ENCODE peak calls at places on chromosomes 5 and 9, in five cellular contexts. F is activated naive CD8-positive, alpha-beta T cell treated with anti-CD3 and anti-CD28 coated beads, Interleukin-2, amount 50 U/mL, for 24 hours; E is naive thymus-derived CD8-positive, alpha-beta T cell; J is EH; W is MV-4-11. B is an unnamed sample.

GRCh38 chr5:129541648-129542251 is 81.7 kb downstream of the ADAMTS19 start:
- DNase-seq in W (no peak), E (no peak), F (no peak), J (peak), B (peak)

GRCh38 chr9:91181541-91181940 is 180.2 kb downstream of the AUH start:
- DNase-seq in J (no peak), E (no peak), W (no peak), F (no peak), B (no peak)

GRCh38 chr9:127928232-127929043 is 2.1 kb downstream of the PIP5KL1 start:
- DNase-seq in W (no peak), E (no peak), F (no peak), J (peak), B (no peak)

GRCh38 chr5:164184158-164184557 is 678.7 kb downstream of the MAT2B start:
- DNase-seq in W (no peak), J (no peak), F (no peak), E (no peak), B (no peak)

GRCh38 chr9:84974258-84974657 is 304.7 kb downstream of the NTRK2 start:
- DNase-seq in E (no peak), J (no peak), F (no peak), W (no peak), B (no peak)

GRCh38 chr5:10704949-10705621 is 55.9 kb downstream of the DAP start:
- DNase-seq in F (no peak), W (peak), J (peak), E (no peak), B (no peak)

GRCh38 chr9:69303331-69303730 is 21.7 kb upstream of the ENTREP1 start:
- DNase-seq in J (no peak), F (no peak), E (no peak), W (no peak), B (no peak)

GRCh38 chr9:29044959-29045358 is 1471.7 kb upstream of the C9orf72 start:
- DNase-seq in F (no peak), W (no peak), E (no peak), J (no peak), B (no peak)

GRCh38 chr5:108818613-108819272 is 71.0 kb downstream of the FER start:
- DNase-seq in E (no peak), W (peak), F (no peak), J (peak), B (no peak)

GRCh38 chr9:23447166-23447565 is 378.9 kb downstream of the ELAVL2 start:
- DNase-seq in J (no peak), F (no peak), E (no peak), W (no peak), B (no peak)

GRCh38 chr5:136722086-136722485 is 356.7 kb upstream of the TRPC7 start:
- DNase-seq in W (no peak), J (no peak), E (no peak), F (no peak), B (no peak)

GRCh38 chr5:24788829-24789509 is 144.2 kb upstream of the CDH10 start:
- DNase-seq in E (no peak), W (no peak), J (peak), F (no peak), B (peak)

GRCh38 chr5:17123010-17123409 is 94.4 kb upstream of the BASP1 start:
- DNase-seq in W (no peak), E (no peak), F (no peak), J (peak), B (no peak)

GRCh38 chr5:96718635-96719077 is 56.5 kb downstream of the CAST start:
- DNase-seq in F (no peak), J (no peak), E (no peak), W (no peak), B (no peak)

GRCh38 chr9:115008536-115008935 is 78.1 kb upstream of the TNFSF8 start:
- DNase-seq in J (peak), W (peak), E (no peak), F (no peak), B (no peak)